ENCODE peak calls at places on chromosomes 13 and 19, in nine cellular contexts. O, C, A, Q, V, M, H, B and Z are unnamed samples. For H3K36me3, the result is how much of the 10 kb centered on the place peaks cover.

GRCh38 chr19:531009-531752 is 379 bp upstream of the CDC34 start:
- DNase-seq in B (peak), O (peak), V (peak), A (peak), C (peak), H (peak), M (peak), Q (peak), Z (peak)

GRCh38 chr19:11164278-11164677 is 8.7 kb upstream of the SPC24 start:
- DNase-seq in B (no peak), V (no peak), Q (no peak), C (no peak), O (no peak), H (no peak), M (no peak), A (no peak), Z (no peak)

GRCh38 chr13:100668408-100668807 is 6.2 kb downstream of the TMTC4 start:
- DNase-seq in M (no peak), V (no peak), A (no peak), B (no peak), H (no peak), Q (no peak), O (no peak), C (no peak), Z (no peak)

GRCh38 chr13:43265028-43265427 is 241.6 kb downstream of the DNAJC15 start:
- DNase-seq in Q (no peak), O (no peak), A (no peak), B (no peak), V (no peak), H (no peak), C (no peak), M (no peak), Z (no peak)

GRCh38 chr13:86464193-86464592 is 665.0 kb upstream of the SLITRK6 start:
- DNase-seq in O (peak), Q (no peak), C (peak), A (no peak), B (no peak), H (no peak), V (no peak), M (no peak), Z (no peak)

GRCh38 chr13:20400774-20401173 is 124.9 kb downstream of the CRYL1 start:
- DNase-seq in C (no peak), M (no peak), B (no peak), Q (no peak), H (no peak), V (no peak), O (no peak), A (no peak), Z (no peak)

GRCh38 chr13:37797606-37798005 is 72.0 kb downstream of the TRPC4 start:
- DNase-seq in B (no peak), Q (no peak), V (no peak), H (no peak), O (no peak), M (no peak), C (no peak), A (no peak), Z (no peak)

GRCh38 chr19:33234736-33235135 is 9.1 kb upstream of the SLC7A10 start:
- DNase-seq in C (no peak), B (no peak), Q (no peak), A (no peak), M (no peak), V (no peak), H (no peak), O (no peak), Z (no peak)

GRCh38 chr19:44673510-44673909 is 2.2 kb downstream of the CEACAM19 start:
- DNase-seq in V (no peak), Q (no peak), C (no peak), A (no peak), M (no peak), O (no peak), H (no peak), B (no peak), Z (no peak)

GRCh38 chr13:52862358-52863206 is 14.1 kb upstream of the PCDH8 start:
- DNase-seq in H (no peak), A (peak), C (peak), M (peak), V (no peak), O (peak), B (no peak), Q (no peak), Z (no peak)

GRCh38 chr19:50387176-50387867 is 3.2 kb downstream of the POLD1 start:
- DNase-seq in V (no peak), H (no peak), O (no peak), Q (no peak), B (no peak), A (no peak), C (no peak), M (no peak), Z (no peak)

GRCh38 chr13:40534456-40534855 is 132.0 kb downstream of the FOXO1 start:
- DNase-seq in M (no peak), Q (no peak), H (no peak), O (no peak), B (no peak), A (no peak), C (no peak), V (no peak), Z (no peak)

GRCh38 chr13:49539313-49539712 is 43.6 kb downstream of the PHF11 start:
- DNase-seq in B (no peak), O (no peak), C (no peak), M (no peak), V (no peak), H (no peak), A (no peak), Q (no peak), Z (no peak)

GRCh38 chr13:29991343-29991742 is 140.9 kb upstream of the UBL3 start:
- DNase-seq in A (no peak), O (no peak), H (no peak), B (no peak), M (no peak), C (no peak), Q (no peak), V (no peak), Z (no peak)

GRCh38 chr13:20721454-20722357 is 18.2 kb downstream of the IL17D start:
- DNase-seq in C (peak), B (peak), O (peak), M (peak), V (no peak), A (peak), H (no peak), Q (peak), Z (no peak)

GRCh38 chr13:102968572-102969228 is 97.5 kb downstream of the SLC10A2 start:
- DNase-seq in Q (no peak), O (no peak), B (no peak), M (no peak), C (no peak), V (no peak), A (no peak), H (no peak), Z (no peak)

GRCh38 chr19:29263305-29264080 is 50.5 kb upstream of the UQCRFS1 start:
- DNase-seq in A (peak), C (peak), Q (peak), O (peak), B (peak), H (peak), V (no peak), M (peak), Z (peak)

GRCh38 chr13:41259875-41260501 is 3.4 kb downstream of the MTRF1 start:
- DNase-seq in C (no peak), V (no peak), B (no peak), A (no peak), H (no peak), O (no peak), M (no peak), Q (no peak), Z (no peak)

GRCh38 chr19:36421749-36422481 is 3.5 kb upstream of the ZFP82 start:
- DNase-seq in B (no peak), O (no peak), Q (no peak), C (peak), A (no peak), H (no peak), V (no peak), M (no peak), Z (no peak)

GRCh38 chr13:39263531-39263930 is 225.3 kb downstream of the NHLRC3 start:
- DNase-seq in M (no peak), C (no peak), O (no peak), B (no peak), Q (no peak), V (no peak), A (no peak), H (no peak), Z (no peak)

GRCh38 chr19:33221641-33222040 is 4.0 kb downstream of the SLC7A10 start:
- DNase-seq in H (no peak), C (no peak), A (no peak), M (no peak), V (no peak), Q (no peak), O (no peak), B (no peak), Z (no peak)

GRCh38 chr13:87777395-87777794 is 106.2 kb downstream of the SLITRK5 start:
- DNase-seq in Q (no peak), H (no peak), M (no peak), O (peak), A (no peak), V (no peak), C (peak), B (no peak), Z (no peak)

GRCh38 chr13:37403776-37404497 is 194.6 kb downstream of the POSTN start:
- DNase-seq in B (no peak), H (no peak), V (no peak), M (no peak), A (no peak), O (no peak), Q (no peak), C (no peak), Z (no peak)

GRCh38 chr13:101691326-101691725 is 238.9 kb downstream of the ITGBL1 start:
- DNase-seq in V (no peak), C (no peak), A (no peak), H (no peak), B (no peak), M (no peak), O (no peak), Q (no peak), Z (no peak)

GRCh38 chr19:518292-519231 is 11.3 kb downstream of the TPGS1 start:
- DNase-seq in A (no peak), O (peak), M (no peak), H (peak), B (no peak), Q (no peak), V (no peak), C (peak), Z (peak)

GRCh38 chr19:10207026-10207425 is 12.3 kb upstream of the DNMT1 start:
- DNase-seq in B (no peak), H (no peak), M (no peak), O (no peak), A (no peak), Q (no peak), V (no peak), C (no peak), Z (no peak)

GRCh38 chr19:19105365-19106060 is 32.8 kb downstream of the TMEM161A start:
- DNase-seq in A (peak), H (no peak), V (no peak), B (peak), Q (no peak), O (peak), C (peak), M (no peak), Z (no peak)

GRCh38 chr13:110874508-110874960 is 40.3 kb downstream of the ANKRD10 start:
- DNase-seq in C (peak), A (peak), H (no peak), O (peak), Q (peak), M (peak), B (peak), V (peak), Z (peak)

GRCh38 chr19:6739884-6740588 is 556 bp downstream of the TRIP10 start:
- DNase-seq in H (no peak), A (no peak), C (peak), M (no peak), O (peak), V (no peak), B (peak), Q (no peak), Z (no peak)

GRCh38 chr19:3687774-3688706 is 12.2 kb downstream of the PIP5K1C start:
- DNase-seq in B (no peak), H (no peak), C (peak), Q (no peak), O (peak), A (no peak), V (peak), M (no peak), Z (peak)

GRCh38 chr13:75151081-75151643 is 330.8 kb downstream of the TBC1D4 start:
- DNase-seq in C (no peak), A (no peak), B (no peak), Q (no peak), V (no peak), O (no peak), H (no peak), M (no peak), Z (no peak)

GRCh38 chr13:45718063-45718462 is 15.9 kb downstream of the CBY2 start:
- DNase-seq in H (no peak), A (no peak), C (peak), Q (no peak), M (no peak), O (peak), V (no peak), B (no peak), Z (no peak)

GRCh38 chr13:27043013-27043412 is 128.6 kb downstream of the USP12 start:
- DNase-seq in O (no peak), H (no peak), M (no peak), C (peak), A (no peak), Q (peak), V (peak), B (peak), Z (no peak)

GRCh38 chr13:95607363-95607762 is 37.1 kb downstream of the DZIP1 start:
- DNase-seq in O (no peak), Q (no peak), C (no peak), H (no peak), B (no peak), M (no peak), V (no peak), A (no peak), Z (no peak)

DNA sequence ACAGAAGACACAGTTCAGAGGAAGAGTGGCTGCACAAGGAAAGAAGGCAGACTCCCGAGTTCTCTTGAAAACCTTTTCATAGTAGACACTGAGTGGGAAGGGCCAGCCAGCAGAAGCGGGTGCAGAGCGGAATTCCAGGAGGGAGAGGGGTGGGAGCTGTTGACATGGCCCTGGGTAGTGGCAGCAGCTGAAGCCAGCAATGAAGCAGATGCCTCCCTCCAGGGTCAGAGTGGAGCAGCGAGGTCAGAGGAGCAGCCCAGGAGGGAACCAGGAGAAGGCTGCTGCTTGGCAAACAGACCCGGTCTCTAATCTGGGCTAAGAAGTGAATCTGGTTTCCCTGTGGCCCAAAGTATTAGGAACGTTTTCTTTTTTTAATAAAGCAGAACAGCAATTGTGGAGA is 73.9 kb upstream of the SPATA13 start:
- DNase-seq in M (no peak), O (no peak), A (no peak), B (no peak), V (no peak), H (no peak), Q (no peak), C (no peak), Z (no peak)
- H3K27ac ChIP-seq in M (no peak), O (no peak), A (no peak), B (no peak), V (no peak), H (no peak), Q (no peak), C (no peak), Z (no peak)

DNA sequence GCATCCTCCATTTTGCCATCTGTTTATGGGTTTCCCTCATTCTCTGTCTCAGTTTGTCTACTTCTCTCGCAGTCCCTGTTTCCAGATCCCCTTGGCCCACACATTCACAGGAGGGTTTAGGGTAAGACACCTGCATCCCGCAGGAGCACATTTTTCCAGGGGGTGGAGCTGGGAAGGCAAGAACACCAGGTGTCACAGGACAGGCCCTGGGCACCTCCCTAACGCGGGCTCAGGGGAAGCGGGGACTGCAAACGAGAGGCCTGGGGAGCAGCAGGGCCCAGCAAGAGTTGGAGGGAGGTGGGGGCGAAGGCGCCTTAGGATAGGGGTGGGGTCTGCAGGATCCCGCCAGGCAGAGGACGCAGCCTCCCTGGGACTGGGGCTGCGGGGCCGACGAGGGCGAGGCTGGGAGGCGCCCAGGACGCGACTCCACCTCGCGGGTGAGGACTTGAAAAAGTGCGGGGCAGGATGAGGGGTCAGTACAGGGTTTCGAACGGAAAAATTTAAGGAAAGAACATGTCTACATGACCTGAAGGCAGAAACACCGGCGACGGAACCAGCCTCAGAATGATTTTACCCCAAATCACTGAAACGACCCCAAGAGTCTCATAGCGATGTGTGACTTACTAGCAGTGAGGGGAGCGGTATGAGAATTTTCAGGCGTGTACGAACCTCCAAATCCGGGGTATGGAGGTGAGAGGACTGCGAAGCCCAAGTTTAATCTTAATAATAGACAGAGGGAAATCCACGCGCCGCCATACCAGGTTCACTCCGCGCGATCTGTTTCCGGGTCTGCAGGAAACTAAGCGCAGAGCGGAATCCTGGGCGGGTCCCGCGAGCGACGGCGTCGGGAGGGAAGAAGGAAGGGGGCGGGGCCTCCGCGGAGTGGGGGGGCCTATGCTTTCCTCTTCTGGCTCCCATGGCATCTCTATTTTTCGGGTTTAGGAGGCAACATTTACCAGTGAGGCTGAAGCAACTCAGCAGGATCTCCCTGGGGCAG is 7.1 kb upstream of the ERVV-2 start:
- DNase-seq in A (peak), B (peak), O (peak), V (no peak), H (peak), C (peak), Q (no peak), M (peak), Z (no peak)
- H3K4me3 ChIP-seq in A (peak), B (peak), O (peak), V (peak), H (no peak), C (peak), Q (no peak), M (no peak), Z (no peak)

DNA sequence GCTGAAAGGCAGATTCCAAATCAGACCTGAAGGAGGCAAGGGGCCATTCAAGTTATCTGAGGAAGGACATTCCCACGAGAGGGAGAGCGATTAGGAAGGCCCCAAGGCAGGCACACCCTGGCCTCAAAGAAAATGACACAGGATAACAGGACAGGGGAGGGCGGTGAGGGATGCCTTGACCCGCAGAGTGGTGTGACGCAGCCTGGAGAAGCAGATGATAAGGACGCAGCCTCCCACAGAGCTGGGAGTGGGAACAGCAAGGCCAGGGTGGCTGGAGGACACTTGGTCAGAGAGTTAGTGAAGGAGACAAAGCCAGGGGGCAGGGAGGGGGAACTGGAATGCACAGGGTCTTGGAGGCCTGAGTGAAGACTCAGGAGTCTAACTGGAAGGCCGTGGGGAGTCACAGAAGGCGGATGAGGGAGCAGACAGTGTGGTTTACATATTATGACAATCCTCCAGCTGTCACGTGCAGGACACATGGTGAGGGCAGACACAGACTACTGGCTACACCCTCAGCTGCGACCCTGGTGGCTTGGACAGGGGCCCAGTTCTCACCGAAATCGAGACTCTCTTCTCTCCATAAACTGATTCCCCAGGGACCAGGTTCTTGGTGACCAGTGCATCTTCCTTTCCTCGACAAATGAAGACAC is 5.8 kb upstream of the DYRK1B start:
- DNase-seq in M (no peak), O (no peak), V (no peak), C (no peak), B (no peak), Q (no peak), A (peak), H (no peak), Z (no peak)
- H3K36me3 ChIP-seq in M (under half), O (under half), V (under half), C (under half), B (half or more), Q (half or more), A (under half), H (under half), Z (under half)

DNA sequence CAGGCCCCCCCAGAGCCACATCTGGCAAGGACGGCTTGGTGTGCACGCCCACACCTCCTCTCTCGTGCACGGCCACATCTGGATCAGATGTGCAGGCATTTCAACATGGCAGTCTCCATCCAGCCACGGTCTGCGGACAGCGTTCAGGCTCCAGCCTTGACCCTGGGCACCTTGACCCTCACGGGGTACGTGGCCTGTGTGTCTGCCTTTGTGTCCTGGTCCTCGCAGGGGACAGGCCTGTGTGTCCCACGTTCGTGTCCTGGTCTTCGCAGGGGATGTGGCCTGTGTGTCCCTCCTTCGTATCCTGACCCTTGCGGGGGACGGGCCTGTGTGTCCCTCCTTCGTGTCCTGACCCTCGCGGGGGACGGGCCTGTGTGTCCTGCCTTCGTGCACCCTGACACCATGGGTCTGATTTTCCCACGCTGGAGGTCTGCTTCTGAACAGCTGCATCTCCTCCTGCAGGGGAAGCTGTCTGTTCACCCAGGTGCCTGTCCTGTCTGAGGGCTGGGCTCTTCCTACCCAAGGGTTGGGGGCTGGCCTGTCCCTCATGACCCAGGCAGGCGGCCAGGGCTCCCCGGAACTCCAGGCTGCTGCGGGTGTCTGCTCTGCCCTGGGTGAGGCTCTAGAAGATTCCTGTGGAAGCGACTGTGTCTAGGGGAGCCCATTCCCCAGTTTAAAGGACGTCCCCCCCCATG is 25.3 kb downstream of the RASA3 start:
- DNase-seq in O (no peak), C (no peak), M (peak), V (peak), Q (peak), H (peak), A (no peak), B (no peak), Z (no peak)
- H3K27ac ChIP-seq in O (no peak), C (no peak), M (no peak), V (no peak), Q (no peak), H (no peak), A (no peak), B (no peak), Z (peak)

GRCh38 chr19:41641879-41642485 is 15.1 kb upstream of the CEACAM4 start:
- DNase-seq in A (peak), M (peak), H (peak), C (peak), Q (peak), O (peak), V (no peak), B (peak), Z (peak)
- H3K4me3 ChIP-seq in A (no peak), M (no peak), H (no peak), C (no peak), Q (no peak), O (no peak), V (no peak), B (no peak), Z (no peak)